ENCODE peak calls at places on chromosomes 5 and 9, in four cellular contexts. A is HEK293T, W is HepG2, K is WTC11. Q is an unnamed sample.

GRCh38 chr5:61304611-61305369 is 27.3 kb upstream of the ZSWIM6 start:
- DNase-seq in A (no peak), W (peak), K (no peak), Q (peak)

GRCh38 chr9:16136961-16137360 is 584.1 kb downstream of the CCDC171 start:
- DNase-seq in A (no peak), W (no peak), K (no peak), Q (no peak)

GRCh38 chr9:83554278-83554677 is 16.1 kb upstream of the FRMD3 start:
- DNase-seq in A (no peak), W (no peak), K (no peak), Q (no peak)

GRCh38 chr5:159560073-159560472 is 229.8 kb upstream of the IL12B start:
- DNase-seq in A (no peak), W (no peak), K (no peak), Q (no peak)

GRCh38 chr5:496028-496427 is 28.2 kb downstream of the SLC9A3 start:
- DNase-seq in A (no peak), W (no peak), K (no peak), Q (no peak)

GRCh38 chr9:136754059-136754572 is 3.9 kb downstream of the LCN8 start:
- DNase-seq in A (no peak), W (no peak), K (no peak), Q (no peak)

GRCh38 chr5:97191893-97192292 is 8.8 kb upstream of the RIOK2 start:
- DNase-seq in A (no peak), W (no peak), K (no peak), Q (no peak)

GRCh38 chr9:88017086-88017485 is 42.8 kb upstream of the CDK20 start:
- DNase-seq in A (no peak), W (no peak), K (no peak), Q (no peak)

GRCh38 chr5:38162625-38163024 is 95.7 kb upstream of the EGFLAM start:
- DNase-seq in A (no peak), W (no peak), K (no peak), Q (no peak)

GRCh38 chr9:31412081-31412480 is 972.4 kb upstream of the ACO1 start:
- DNase-seq in A (no peak), W (no peak), K (no peak), Q (no peak)

GRCh38 chr5:123496892-123497291 is 15.1 kb upstream of the CSNK1G3 start:
- DNase-seq in A (no peak), W (no peak), K (no peak), Q (no peak)
- TF ChIP-seq ELF4 in A (no peak), W (no peak), K (no peak), Q (no peak)

GRCh38 chr9:37923121-37923795 is 19.3 kb upstream of the SLC25A51 start:
- DNase-seq in A (no peak), W (no peak), K (no peak), Q (peak)
- TF ChIP-seq ELF4 in A (no peak), W (no peak), K (no peak), Q (no peak)

GRCh38 chr9:84851935-84852585 is 182.5 kb downstream of the NTRK2 start:
- DNase-seq in A (peak), W (no peak), K (peak), Q (no peak)
- TF ChIP-seq ELF4 in A (no peak), W (no peak), K (no peak), Q (no peak)

GRCh38 chr5:136133416-136134383 is 1.1 kb downstream of the SMAD5 start:
- DNase-seq in A (peak), W (peak), K (peak), Q (peak)
- TF ChIP-seq ELF4 in A (no peak), W (no peak), K (no peak), Q (no peak)

GRCh38 chr5:34507948-34508347 is 148.2 kb upstream of the RAI14 start:
- DNase-seq in A (no peak), W (no peak), K (no peak), Q (no peak)
- TF ChIP-seq ELF4 in A (no peak), W (no peak), K (no peak), Q (no peak)

GRCh38 chr9:71001780-71002386 is 119.5 kb downstream of the TRPM3 start:
- DNase-seq in A (peak), W (peak), K (peak), Q (peak)
- TF ChIP-seq ELF4 in A (no peak), W (no peak), K (no peak), Q (no peak)

Q was measured in K562.